ENCODE peak calls at places on chromosomes 12 and 14, in eight cellular contexts. One of them, this sample, is unnamed.

GRCh38 chr14:103997391-103997790 is 55.1 kb upstream of the RD3L start:
- DNase-seq in SK-N-SH: no peak
- DNase-seq in breast epithelium: no peak
- DNase-seq in HCT116: no peak
- DNase-seq in upper lobe of left lung: no peak
- DNase-seq in K562: no peak
- DNase-seq in stomach: no peak
- DNase-seq in GM12878: no peak
- DNase-seq in this sample: no peak

GRCh38 chr12:64252708-64253107 is 30.6 kb upstream of the KICS2 start:
- DNase-seq in HCT116: no peak
- DNase-seq in SK-N-SH: no peak
- DNase-seq in upper lobe of left lung: no peak
- DNase-seq in GM12878: no peak
- DNase-seq in breast epithelium: no peak
- DNase-seq in K562: no peak
- DNase-seq in stomach: no peak
- DNase-seq in this sample: no peak

GRCh38 chr14:93005838-93006237 is 82.9 kb downstream of the CHGA start:
- DNase-seq in upper lobe of left lung: no peak
- DNase-seq in GM12878: no peak
- DNase-seq in breast epithelium: no peak
- DNase-seq in HCT116: no peak
- DNase-seq in K562: no peak
- DNase-seq in SK-N-SH: no peak
- DNase-seq in stomach: no peak
- DNase-seq in this sample: no peak

GRCh38 chr12:13255792-13256704 is 59.5 kb downstream of the EMP1 start:
- DNase-seq in stomach: peak
- DNase-seq in GM12878: peak
- DNase-seq in SK-N-SH: peak
- DNase-seq in upper lobe of left lung: peak
- DNase-seq in K562: peak
- DNase-seq in HCT116: peak
- DNase-seq in breast epithelium: peak
- DNase-seq in this sample: peak

GRCh38 chr14:23186913-23187654 is 3.6 kb upstream of the SLC7A8 start:
- DNase-seq in stomach: peak
- DNase-seq in SK-N-SH: peak
- DNase-seq in K562: peak
- DNase-seq in upper lobe of left lung: no peak
- DNase-seq in HCT116: peak
- DNase-seq in breast epithelium: no peak
- DNase-seq in GM12878: peak
- DNase-seq in this sample: peak

GRCh38 chr14:70808402-70809237 is 693 bp downstream of the MAP3K9 start:
- DNase-seq in HCT116: no peak
- DNase-seq in upper lobe of left lung: no peak
- DNase-seq in K562: peak
- DNase-seq in breast epithelium: no peak
- DNase-seq in GM12878: no peak
- DNase-seq in stomach: peak
- DNase-seq in SK-N-SH: peak
- DNase-seq in this sample: no peak

GRCh38 chr14:49303952-49304516 is 282.1 kb downstream of the RPS29 start:
- DNase-seq in K562: no peak
- DNase-seq in breast epithelium: no peak
- DNase-seq in stomach: no peak
- DNase-seq in SK-N-SH: no peak
- DNase-seq in upper lobe of left lung: no peak
- DNase-seq in GM12878: no peak
- DNase-seq in HCT116: no peak
- DNase-seq in this sample: no peak

GRCh38 chr12:64584173-64584555 is 26.1 kb upstream of the RASSF3 start:
- DNase-seq in SK-N-SH: peak
- DNase-seq in stomach: no peak
- DNase-seq in breast epithelium: no peak
- DNase-seq in K562: no peak
- DNase-seq in upper lobe of left lung: no peak
- DNase-seq in GM12878: no peak
- DNase-seq in HCT116: no peak
- DNase-seq in this sample: no peak

GRCh38 chr14:59275668-59276067 is 87.2 kb downstream of the DAAM1 start:
- DNase-seq in K562: no peak
- DNase-seq in breast epithelium: no peak
- DNase-seq in HCT116: peak
- DNase-seq in SK-N-SH: no peak
- DNase-seq in stomach: no peak
- DNase-seq in upper lobe of left lung: no peak
- DNase-seq in GM12878: peak
- DNase-seq in this sample: peak

GRCh38 chr14:93316716-93317115 is 16.1 kb downstream of the BTBD7 start:
- DNase-seq in SK-N-SH: no peak
- DNase-seq in HCT116: no peak
- DNase-seq in stomach: no peak
- DNase-seq in GM12878: no peak
- DNase-seq in upper lobe of left lung: no peak
- DNase-seq in breast epithelium: no peak
- DNase-seq in K562: no peak
- DNase-seq in this sample: no peak

GRCh38 chr12:47223848-47224213 is 144.1 kb upstream of the AMIGO2 start:
- DNase-seq in GM12878: no peak
- DNase-seq in SK-N-SH: no peak
- DNase-seq in HCT116: no peak
- DNase-seq in upper lobe of left lung: no peak
- DNase-seq in K562: no peak
- DNase-seq in stomach: peak
- DNase-seq in breast epithelium: no peak
- DNase-seq in this sample: no peak

GRCh38 chr12:86186449-86186848 is 69.7 kb downstream of the MGAT4C start:
- DNase-seq in K562: no peak
- DNase-seq in GM12878: no peak
- DNase-seq in stomach: no peak
- DNase-seq in SK-N-SH: no peak
- DNase-seq in upper lobe of left lung: no peak
- DNase-seq in breast epithelium: no peak
- DNase-seq in HCT116: no peak
- DNase-seq in this sample: no peak

GRCh38 chr14:61343471-61343870 is 22.1 kb downstream of the PRKCH start:
- DNase-seq in GM12878: no peak
- DNase-seq in stomach: no peak
- DNase-seq in SK-N-SH: no peak
- DNase-seq in HCT116: no peak
- DNase-seq in breast epithelium: no peak
- DNase-seq in upper lobe of left lung: no peak
- DNase-seq in K562: no peak
- DNase-seq in this sample: no peak
- H3K27ac ChIP-seq in GM12878: peak
- H3K27ac ChIP-seq in stomach: peak
- H3K27ac ChIP-seq in SK-N-SH: no peak
- H3K27ac ChIP-seq in HCT116: no peak
- H3K27ac ChIP-seq in breast epithelium: peak
- H3K27ac ChIP-seq in upper lobe of left lung: peak
- H3K27ac ChIP-seq in K562: peak
- H3K27ac ChIP-seq in this sample: no peak

GRCh38 chr12:65818454-65819382 is 5.6 kb upstream of the HMGA2 start:
- DNase-seq in breast epithelium: no peak
- DNase-seq in K562: no peak
- DNase-seq in upper lobe of left lung: no peak
- DNase-seq in stomach: no peak
- DNase-seq in GM12878: no peak
- DNase-seq in SK-N-SH: no peak
- DNase-seq in HCT116: peak
- DNase-seq in this sample: no peak
- H3K4me3 ChIP-seq in breast epithelium: no peak
- H3K4me3 ChIP-seq in K562: no peak
- H3K4me3 ChIP-seq in upper lobe of left lung: no peak
- H3K4me3 ChIP-seq in stomach: no peak
- H3K4me3 ChIP-seq in GM12878: no peak
- H3K4me3 ChIP-seq in SK-N-SH: no peak
- H3K4me3 ChIP-seq in HCT116: peak
- H3K4me3 ChIP-seq in this sample: no peak

DNA sequence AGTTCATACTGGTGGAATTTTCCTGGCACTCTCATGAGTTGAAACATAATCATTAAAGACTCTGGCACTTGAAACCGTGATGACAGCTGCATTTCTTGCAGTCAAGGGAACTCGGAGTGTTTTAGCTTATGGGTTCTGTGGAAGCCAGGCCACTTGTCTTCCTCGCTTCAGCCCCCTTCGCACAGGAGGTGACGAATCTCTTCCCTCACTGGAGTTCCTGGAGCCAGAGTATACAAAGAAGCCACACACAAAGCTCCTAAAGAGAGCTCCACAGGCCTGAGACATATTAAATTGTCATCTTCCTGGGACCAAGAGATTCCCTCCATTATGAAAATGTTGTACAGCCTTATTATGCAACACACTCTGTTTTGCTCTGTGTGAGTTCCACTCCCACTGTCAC is 964.1 kb downstream of the TMEM121 start:
- DNase-seq in GM12878: no peak
- DNase-seq in upper lobe of left lung: no peak
- DNase-seq in K562: no peak
- DNase-seq in stomach: no peak
- DNase-seq in breast epithelium: no peak
- DNase-seq in HCT116: no peak
- DNase-seq in SK-N-SH: no peak
- DNase-seq in this sample: no peak
- TF ChIP-seq POLR2AphosphoS5 in GM12878: no peak
- TF ChIP-seq POLR2AphosphoS5 in upper lobe of left lung: no peak
- TF ChIP-seq POLR2AphosphoS5 in K562: no peak
- TF ChIP-seq POLR2AphosphoS5 in stomach: no peak
- TF ChIP-seq POLR2AphosphoS5 in breast epithelium: no peak
- TF ChIP-seq POLR2AphosphoS5 in HCT116: no peak
- TF ChIP-seq POLR2AphosphoS5 in SK-N-SH: no peak
- TF ChIP-seq POLR2AphosphoS5 in this sample: no peak

DNA sequence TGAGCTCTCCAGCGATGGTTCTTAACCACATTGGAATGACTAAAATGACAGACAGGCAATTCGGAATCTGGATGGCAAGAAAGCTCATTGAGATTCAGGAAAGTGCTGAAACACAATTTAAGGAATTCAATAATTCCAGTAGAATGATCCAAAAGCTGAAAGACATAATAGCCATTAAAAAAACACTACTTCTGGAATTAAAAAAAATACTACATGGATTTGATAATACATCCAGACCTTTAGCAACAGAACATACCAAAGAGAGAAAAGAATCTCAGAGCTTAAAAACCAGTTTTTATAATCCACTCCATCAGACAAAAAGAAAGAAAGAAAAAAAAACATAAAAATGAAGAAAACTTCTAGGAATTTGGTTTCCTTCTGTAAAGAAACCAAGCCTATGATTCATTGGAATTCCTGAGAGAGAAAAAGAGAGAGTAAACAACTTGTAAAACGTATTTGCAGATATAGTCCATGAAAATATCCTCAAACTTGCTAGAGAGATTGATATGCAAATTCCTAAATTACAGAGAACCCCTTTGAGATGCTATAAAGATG is 52.8 kb downstream of the SLCO1B1 start:
- DNase-seq in HCT116: no peak
- DNase-seq in breast epithelium: no peak
- DNase-seq in GM12878: no peak
- DNase-seq in upper lobe of left lung: no peak
- DNase-seq in stomach: no peak
- DNase-seq in K562: no peak
- DNase-seq in SK-N-SH: no peak
- DNase-seq in this sample: no peak
- H3K27ac ChIP-seq in HCT116: no peak
- H3K27ac ChIP-seq in breast epithelium: no peak
- H3K27ac ChIP-seq in GM12878: no peak
- H3K27ac ChIP-seq in upper lobe of left lung: no peak
- H3K27ac ChIP-seq in stomach: no peak
- H3K27ac ChIP-seq in K562: no peak
- H3K27ac ChIP-seq in SK-N-SH: no peak
- H3K27ac ChIP-seq in this sample: no peak

GRCh38 chr12:4276524-4277204 is 3.1 kb downstream of the CCND2 start:
- DNase-seq in breast epithelium: peak
- DNase-seq in upper lobe of left lung: no peak
- DNase-seq in SK-N-SH: peak
- DNase-seq in GM12878: peak
- DNase-seq in stomach: peak
- DNase-seq in K562: peak
- DNase-seq in HCT116: peak
- DNase-seq in this sample: peak
- H3K4me3 ChIP-seq in breast epithelium: peak
- H3K4me3 ChIP-seq in upper lobe of left lung: peak
- H3K4me3 ChIP-seq in SK-N-SH: no peak
- H3K4me3 ChIP-seq in GM12878: peak
- H3K4me3 ChIP-seq in stomach: peak
- H3K4me3 ChIP-seq in K562: no peak
- H3K4me3 ChIP-seq in HCT116: no peak
- H3K4me3 ChIP-seq in this sample: no peak